ENCODE peak calls at places on chromosomes 7 and 10, in six cellular contexts. Z is transverse colon, P is thoracic aorta, D is ovary, H is osteoblast, M is uterus. A is an unnamed sample.

GRCh38 chr10:125521721-125522680 is 161.0 kb downstream of the TEX36 start:
- DNase-seq in Z (no peak), P (no peak), D (no peak), H (no peak), M (no peak), A (no peak)

GRCh38 chr7:73647725-73648592 is 19.7 kb upstream of the VPS37D start:
- DNase-seq in Z (peak; percentile 83), P (no peak), D (peak; percentile 46), H (peak; percentile 92), M (no peak), A (no peak)

GRCh38 chr7:40418445-40418844 is 283.6 kb downstream of the SUGCT start:
- DNase-seq in Z (no peak), P (no peak), D (no peak), H (no peak), M (no peak), A (no peak)

GRCh38 chr10:3926675-3927525 is 141.9 kb upstream of the KLF6 start:
- DNase-seq in Z (no peak), P (no peak), D (no peak), H (no peak), M (no peak), A (no peak)

GRCh38 chr7:158588085-158588877 is 658 bp upstream of the PTPRN2 start:
- DNase-seq in Z (no peak), P (no peak), D (peak; percentile 41), H (no peak), M (no peak), A (no peak)

GRCh38 chr7:44891791-44892190 is 6.5 kb upstream of the PURB start:
- DNase-seq in Z (no peak), P (no peak), D (no peak), H (no peak), M (no peak), A (no peak)

GRCh38 chr10:114115661-114116060 is 58.3 kb downstream of the CCDC186 start:
- DNase-seq in Z (no peak), P (no peak), D (no peak), H (no peak), M (no peak), A (no peak)

GRCh38 chr10:98487692-98488091 is 41.0 kb upstream of the HPS1 start:
- DNase-seq in Z (no peak), P (no peak), D (no peak), H (no peak), M (no peak), A (no peak)

GRCh38 chr7:121079425-121080169 is 91.1 kb downstream of the CPED1 start:
- DNase-seq in Z (no peak), P (no peak), D (no peak), H (no peak), M (no peak), A (no peak)

GRCh38 chr7:76358053-76358477 is 726 bp downstream of the YWHAG start:
- DNase-seq in Z (peak; percentile 76), P (no peak), D (peak; percentile 79), H (no peak), M (peak; percentile 62), A (peak; percentile 60)

GRCh38 chr10:42953684-42954674 is 122.9 kb upstream of the RET start:
- DNase-seq in Z (no peak), P (no peak), D (no peak), H (peak; percentile 25), M (no peak), A (no peak)

GRCh38 chr10:82814635-82815034 is 939.6 kb downstream of the NRG3 start:
- DNase-seq in Z (no peak), P (no peak), D (no peak), H (no peak), M (no peak), A (no peak)

GRCh38 chr7:46525876-46526275 is 604.8 kb upstream of the IGFBP3 start:
- DNase-seq in Z (peak; percentile 22), P (no peak), D (no peak), H (no peak), M (no peak), A (no peak)

GRCh38 chr7:78265086-78265485 is 466.5 kb downstream of the PHTF2 start:
- DNase-seq in Z (no peak), P (no peak), D (no peak), H (no peak), M (no peak), A (no peak)

GRCh38 chr7:21640150-21640549 is 97.3 kb downstream of the DNAH11 start:
- DNase-seq in Z (no peak), P (no peak), D (no peak), H (no peak), M (no peak), A (no peak)

GRCh38 chr7:95046494-95047240 is 139.3 kb downstream of the PPP1R9A start:
- DNase-seq in Z (no peak), P (no peak), D (no peak), H (no peak), M (no peak), A (no peak)

GRCh38 chr7:95047291-95047690 is 139.9 kb downstream of the PPP1R9A start:
- DNase-seq in Z (no peak), P (no peak), D (no peak), H (no peak), M (no peak), A (no peak)

GRCh38 chr7:95045236-95045923 is 138.0 kb downstream of the PPP1R9A start:
- DNase-seq in Z (peak; percentile 16), P (no peak), D (no peak), H (peak; percentile 3), M (no peak), A (no peak)
- TF ChIP-seq CTCF in Z (no peak), P (no peak), D (no peak), H (peak; percentile 52), M (no peak), A (no peak)

DNA sequence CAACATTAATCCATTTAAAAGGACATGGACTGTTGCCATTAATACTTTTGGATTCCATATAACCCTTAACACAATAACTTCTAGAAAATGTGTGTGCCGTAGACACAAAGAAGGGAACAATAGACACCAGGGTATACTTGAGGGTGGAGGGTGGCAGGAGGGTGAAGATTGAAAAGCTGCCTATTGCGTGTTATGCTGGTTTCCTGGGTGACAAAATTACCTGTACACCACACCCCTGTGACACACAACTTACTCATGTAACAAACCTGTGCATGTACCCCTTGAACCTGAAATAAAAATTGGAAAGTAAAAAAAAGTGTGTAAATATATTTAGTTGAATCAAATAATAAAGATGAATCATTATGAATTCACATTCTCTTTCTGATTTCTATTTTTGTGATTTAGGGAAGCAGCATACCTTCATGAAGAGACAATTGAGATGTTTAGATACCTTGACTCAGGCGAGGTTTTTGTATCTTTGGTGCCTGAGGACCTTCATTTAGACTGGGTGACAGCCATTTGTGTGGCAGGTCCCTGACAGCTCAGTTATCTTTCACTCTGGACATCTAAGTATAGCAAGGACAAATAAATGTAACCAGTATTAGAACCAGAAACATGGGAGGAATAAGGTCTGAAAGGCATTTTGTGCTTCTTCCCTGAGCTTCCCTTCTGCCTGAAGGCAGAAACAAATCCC is 28.7 kb downstream of the GIMAP8 start:
- DNase-seq in Z (no peak), P (no peak), D (no peak), H (no peak), M (no peak), A (no peak)
- H3K4me1 ChIP-seq in Z (no peaks in the 10 kb centered on the region), P (no peaks in the 10 kb centered on the region), D (no peaks in the 10 kb centered on the region), H (no peaks in the 10 kb centered on the region), M (no peaks in the 10 kb centered on the region), A (peaks cover 3% of the 10 kb centered on the region)

GRCh38 chr10:35451103-35452016 is 115.1 kb downstream of the CCNY start:
- DNase-seq in Z (no peak), P (no peak), D (no peak), H (no peak), M (no peak), A (no peak)
- H3K4me3 ChIP-seq in Z (no peak overlapping the region), P (no peak overlapping the region), D (no peak overlapping the region), H (no peak overlapping the region), M (no peak overlapping the region), A (no peak overlapping the region)

DNA sequence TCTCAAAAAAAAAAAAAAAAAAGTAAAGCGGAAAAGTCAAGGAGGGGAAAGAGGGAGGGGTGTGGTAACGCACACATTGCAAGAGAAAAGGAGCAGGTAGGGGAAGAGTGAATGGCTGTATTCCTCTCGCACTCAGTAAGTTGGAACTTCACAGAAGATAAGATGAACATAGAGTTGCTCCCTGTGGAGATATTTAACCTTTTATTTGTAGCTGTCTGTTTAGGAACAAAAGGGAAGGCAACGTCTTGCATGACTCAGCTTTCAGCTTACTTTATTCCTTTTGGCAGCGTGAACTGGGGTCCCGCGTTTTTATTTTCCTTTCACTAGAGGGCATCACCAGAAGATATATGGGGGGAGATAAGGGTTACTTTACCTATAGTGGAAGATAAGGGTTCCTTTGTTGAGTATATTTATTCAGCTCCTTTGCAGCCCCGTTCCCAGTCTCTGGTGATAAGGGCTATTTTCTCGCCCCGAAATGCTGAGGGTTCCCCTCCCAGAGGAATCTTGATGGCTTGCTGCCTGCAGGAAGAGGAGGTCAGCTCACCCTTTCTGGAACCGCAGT is 78.5 kb downstream of the APBB1IP start:
- DNase-seq in Z (no peak), P (no peak), D (no peak), H (no peak), M (no peak), A (no peak)
- TF ChIP-seq CTCF in Z (no peak), P (no peak), D (no peak), H (no peak), M (no peak), A (no peak)

GRCh38 chr10:111822661-111823060 is 360.9 kb downstream of the GPAM start:
- DNase-seq in Z (no peak), P (no peak), D (no peak), H (no peak), M (no peak), A (no peak)

GRCh38 chr10:111821876-111822275 is 361.7 kb downstream of the GPAM start:
- DNase-seq in Z (no peak), P (no peak), D (no peak), H (no peak), M (peak; percentile 22), A (no peak)

GRCh38 chr10:111820471-111820870 is 363.1 kb downstream of the GPAM start:
- DNase-seq in Z (no peak), P (no peak), D (no peak), H (no peak), M (no peak), A (no peak)

DNA sequence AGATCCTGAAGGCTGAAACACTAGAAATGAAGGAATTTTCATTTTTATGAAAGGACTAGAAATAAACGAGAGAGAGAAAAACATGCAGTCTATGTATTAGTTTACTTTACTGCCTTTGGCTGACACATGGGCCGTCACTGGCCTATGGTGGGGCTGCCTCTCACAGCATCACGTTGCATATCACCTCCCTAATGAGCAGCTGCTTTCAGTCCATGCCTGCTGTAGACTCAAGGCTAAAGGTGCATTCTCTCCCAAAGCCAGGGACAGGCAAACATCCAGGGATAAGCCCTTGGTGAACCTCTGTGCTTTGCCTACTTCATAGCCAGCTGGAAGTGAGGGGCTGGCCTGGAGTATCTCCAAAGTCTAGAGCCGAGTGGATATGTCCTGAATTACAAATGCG is 359.4 kb downstream of the GPAM start:
- DNase-seq in Z (no peak), P (no peak), D (no peak), H (no peak), M (peak; percentile 16), A (no peak)
- H3K4me1 ChIP-seq in Z (no peaks in the 10 kb centered on the region), P (no peaks in the 10 kb centered on the region), D (no peaks in the 10 kb centered on the region), H (no peaks in the 10 kb centered on the region), M (peaks cover 6% of the 10 kb centered on the region), A (no peaks in the 10 kb centered on the region)

GRCh38 chr10:35888400-35888799 is 246.3 kb upstream of the FZD8 start:
- DNase-seq in Z (no peak), P (no peak), D (no peak), H (no peak), M (no peak), A (no peak)
- H3K4me3 ChIP-seq in Z (no peak overlapping the region), P (no peak overlapping the region), D (no peak overlapping the region), H (no peak overlapping the region), M (no peak overlapping the region), A (no peak overlapping the region)